ENCODE peak calls at places on chromosomes 4 and X, in eight cellular contexts. Z is stimulated activated CD4-positive, alpha-beta T cell treated with anti-CD3 and anti-CD28 coated beads, Interleukin-15, amount 100 ng/mL, for 24 hours; P is EH; B is Ammon's horn; I is CD4-positive, alpha-beta memory T cell; F is mucosa of gallbladder; H is HT1080; M is ureter. E is an unnamed sample.

GRCh38 chrX:148309413-148309812 is 191.0 kb upstream of the AFF2 start:
- DNase-seq in Z (no peak), P (no peak), B (no peak), I (no peak), F (no peak), H (no peak), M (no peak), E (no peak)

GRCh38 chr4:44145868-44146267 is 302.7 kb downstream of the KCTD8 start:
- DNase-seq in Z (no peak), P (no peak), B (no peak), I (no peak), F (no peak), H (peak), M (no peak), E (no peak)

GRCh38 chr4:129358571-129358970 is 262.6 kb downstream of the C4orf33 start:
- DNase-seq in Z (no peak), P (peak), B (no peak), I (no peak), F (no peak), H (peak), M (no peak), E (no peak)

GRCh38 chrX:153626863-153627674 is 19.9 kb upstream of the DUSP9 start:
- DNase-seq in Z (no peak), P (no peak), B (no peak), I (no peak), F (no peak), H (no peak), M (no peak), E (no peak)

GRCh38 chr4:140755811-140756291 is 334 bp downstream of the TBC1D9 start:
- DNase-seq in Z (peak), P (peak), B (peak), I (no peak), F (peak), H (peak), M (peak), E (peak)

GRCh38 chrX:119427024-119427794 is 28.1 kb downstream of the SLC25A43 start:
- DNase-seq in Z (no peak), P (peak), B (peak), I (no peak), F (no peak), H (peak), M (no peak), E (no peak)

GRCh38 chr4:84804126-84804525 is 162.4 kb downstream of the WDFY3 start:
- DNase-seq in Z (no peak), P (peak), B (peak), I (no peak), F (no peak), H (no peak), M (no peak), E (no peak)

GRCh38 chrX:101659601-101660063 is at the start of gene ARMCX2:
- DNase-seq in Z (peak), P (peak), B (peak), I (no peak), F (peak), H (peak), M (peak), E (no peak)

E was measured in activated CD4-positive, CD25-positive, alpha-beta regulatory T cell.